ENCODE peak calls at places on chromosome 20, in eight cellular contexts. One of them, this sample, is unnamed.

GRCh38 chr20:41040855-41041254 is 12.2 kb downstream of the TOP1 start:
- DNase-seq in testis: no peak
- DNase-seq in breast epithelium: no peak
- DNase-seq in A549: no peak
- DNase-seq in transverse colon: no peak
- DNase-seq in GM12891: no peak
- DNase-seq in IMR-90: no peak
- DNase-seq in adrenal gland: no peak
- DNase-seq in this sample: no peak

GRCh38 chr20:50491926-50492634 is 18.1 kb upstream of the PTPN1 start:
- DNase-seq in testis: no peak
- DNase-seq in breast epithelium: no peak
- DNase-seq in A549: no peak
- DNase-seq in transverse colon: peak
- DNase-seq in GM12891: no peak
- DNase-seq in IMR-90: peak
- DNase-seq in adrenal gland: peak
- DNase-seq in this sample: no peak

GRCh38 chr20:50338479-50339195 is 148.0 kb downstream of the CEBPB start:
- DNase-seq in testis: no peak
- DNase-seq in breast epithelium: no peak
- DNase-seq in A549: no peak
- DNase-seq in transverse colon: no peak
- DNase-seq in GM12891: peak
- DNase-seq in IMR-90: peak
- DNase-seq in adrenal gland: no peak
- DNase-seq in this sample: peak

GRCh38 chr20:20859510-20859909 is 147.1 kb upstream of the RALGAPA2 start:
- DNase-seq in testis: no peak
- DNase-seq in breast epithelium: no peak
- DNase-seq in A549: no peak
- DNase-seq in transverse colon: no peak
- DNase-seq in GM12891: no peak
- DNase-seq in IMR-90: no peak
- DNase-seq in adrenal gland: no peak
- DNase-seq in this sample: no peak

GRCh38 chr20:62142252-62143117 is 709 bp downstream of the PSMA7 start:
- DNase-seq in testis: no peak
- DNase-seq in breast epithelium: no peak
- DNase-seq in A549: no peak
- DNase-seq in transverse colon: peak
- DNase-seq in GM12891: no peak
- DNase-seq in IMR-90: no peak
- DNase-seq in adrenal gland: no peak
- DNase-seq in this sample: no peak

GRCh38 chr20:57996936-57997629 is 231.4 kb downstream of the ANKRD60 start:
- DNase-seq in testis: no peak
- DNase-seq in breast epithelium: no peak
- DNase-seq in A549: peak
- DNase-seq in transverse colon: no peak
- DNase-seq in GM12891: no peak
- DNase-seq in IMR-90: no peak
- DNase-seq in adrenal gland: no peak
- DNase-seq in this sample: no peak

GRCh38 chr20:50628326-50628725 is 63.0 kb downstream of the RIPOR3 start:
- DNase-seq in testis: no peak
- DNase-seq in breast epithelium: no peak
- DNase-seq in A549: no peak
- DNase-seq in transverse colon: no peak
- DNase-seq in GM12891: no peak
- DNase-seq in IMR-90: no peak
- DNase-seq in adrenal gland: no peak
- DNase-seq in this sample: no peak

GRCh38 chr20:15700147-15700765 is 873.0 kb downstream of the KIF16B start:
- DNase-seq in testis: peak
- DNase-seq in breast epithelium: no peak
- DNase-seq in A549: no peak
- DNase-seq in transverse colon: no peak
- DNase-seq in GM12891: no peak
- DNase-seq in IMR-90: no peak
- DNase-seq in adrenal gland: no peak
- DNase-seq in this sample: no peak

GRCh38 chr20:50982372-50982771 is 23.8 kb downstream of the MOCS3 start:
- DNase-seq in testis: no peak
- DNase-seq in breast epithelium: peak
- DNase-seq in A549: peak
- DNase-seq in transverse colon: peak
- DNase-seq in GM12891: no peak
- DNase-seq in IMR-90: peak
- DNase-seq in adrenal gland: no peak
- DNase-seq in this sample: no peak

GRCh38 chr20:46694484-46694883 is 5.2 kb upstream of the TP53RK start:
- DNase-seq in testis: no peak
- DNase-seq in breast epithelium: no peak
- DNase-seq in A549: peak
- DNase-seq in transverse colon: no peak
- DNase-seq in GM12891: no peak
- DNase-seq in IMR-90: peak
- DNase-seq in adrenal gland: no peak
- DNase-seq in this sample: no peak

GRCh38 chr20:7272512-7272911 is 505.0 kb downstream of the BMP2 start:
- DNase-seq in testis: no peak
- DNase-seq in breast epithelium: no peak
- DNase-seq in A549: no peak
- DNase-seq in transverse colon: no peak
- DNase-seq in GM12891: no peak
- DNase-seq in IMR-90: no peak
- DNase-seq in adrenal gland: no peak
- DNase-seq in this sample: no peak

GRCh38 chr20:21450572-21450971 is 53.2 kb upstream of the NKX2-4 start:
- DNase-seq in testis: no peak
- DNase-seq in breast epithelium: no peak
- DNase-seq in A549: peak
- DNase-seq in transverse colon: no peak
- DNase-seq in GM12891: no peak
- DNase-seq in IMR-90: no peak
- DNase-seq in adrenal gland: peak
- DNase-seq in this sample: no peak

GRCh38 chr20:32968833-32969241 is 35.4 kb downstream of the SUN5 start:
- DNase-seq in testis: peak
- DNase-seq in breast epithelium: no peak
- DNase-seq in A549: no peak
- DNase-seq in transverse colon: no peak
- DNase-seq in GM12891: no peak
- DNase-seq in IMR-90: no peak
- DNase-seq in adrenal gland: no peak
- DNase-seq in this sample: no peak

DNA sequence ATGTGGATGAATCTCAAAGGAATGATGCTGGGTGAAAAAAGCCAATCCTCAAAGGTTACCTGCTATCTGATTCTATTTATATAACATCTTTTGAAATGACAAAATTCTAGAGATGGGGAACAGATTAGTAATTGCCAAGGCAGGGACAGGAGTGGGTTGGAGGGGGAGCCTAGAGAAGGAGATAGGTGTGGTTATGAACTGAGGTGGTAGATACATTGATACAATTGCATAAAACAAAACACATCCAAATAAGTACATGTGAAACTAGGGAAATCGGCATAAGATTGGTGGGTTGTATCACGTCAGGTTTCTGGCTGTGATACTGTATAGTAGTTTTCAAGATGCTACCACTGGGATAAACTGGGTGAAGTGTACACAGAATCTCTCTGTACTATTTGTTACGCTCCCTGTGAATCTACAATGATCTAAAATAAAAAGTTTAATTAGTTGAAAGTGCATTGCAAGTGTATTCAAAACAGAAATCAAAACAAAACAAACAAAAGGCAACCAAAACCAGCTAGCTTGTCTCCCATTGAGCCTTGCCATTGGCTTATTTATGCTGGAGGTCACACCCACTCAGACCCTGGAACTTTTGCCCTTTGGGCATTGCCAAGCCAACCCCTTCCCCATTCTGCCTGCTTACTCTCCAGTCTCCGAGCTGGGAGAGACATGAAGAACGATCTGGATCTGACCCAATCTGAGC is 27.8 kb downstream of the PPP1R16B start:
- DNase-seq in testis: no peak
- DNase-seq in breast epithelium: no peak
- DNase-seq in A549: no peak
- DNase-seq in transverse colon: no peak
- DNase-seq in GM12891: no peak
- DNase-seq in IMR-90: no peak
- DNase-seq in adrenal gland: no peak
- DNase-seq in this sample: no peak
- TF ChIP-seq POLR2A in testis: no peak
- TF ChIP-seq POLR2A in breast epithelium: no peak
- TF ChIP-seq POLR2A in A549: no peak
- TF ChIP-seq POLR2A in transverse colon: no peak
- TF ChIP-seq POLR2A in GM12891: peak
- TF ChIP-seq POLR2A in IMR-90: no peak
- TF ChIP-seq POLR2A in adrenal gland: no peak
- TF ChIP-seq POLR2A in this sample: no peak

DNA sequence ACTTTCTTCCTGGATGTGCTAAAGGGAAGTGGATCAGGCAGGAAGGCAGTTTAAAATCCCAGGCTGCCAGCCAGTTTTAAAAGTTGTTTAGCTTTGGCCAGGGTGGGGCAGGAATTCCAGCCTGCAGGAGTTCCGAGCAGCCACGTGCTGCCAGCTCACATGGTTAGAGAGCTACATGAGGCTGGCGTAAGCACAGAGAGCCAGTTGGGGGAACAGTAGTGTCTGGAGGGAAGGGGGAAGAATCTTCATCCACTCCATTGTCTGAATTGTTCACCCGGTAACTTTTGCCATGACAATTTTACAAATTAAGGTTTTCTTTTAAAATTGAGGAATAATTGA is 12.0 kb downstream of the CDC25B start:
- DNase-seq in testis: peak
- DNase-seq in breast epithelium: peak
- DNase-seq in A549: peak
- DNase-seq in transverse colon: peak
- DNase-seq in GM12891: no peak
- DNase-seq in IMR-90: peak
- DNase-seq in adrenal gland: peak
- DNase-seq in this sample: no peak
- TF ChIP-seq POLR2A in testis: no peak
- TF ChIP-seq POLR2A in breast epithelium: peak
- TF ChIP-seq POLR2A in A549: no peak
- TF ChIP-seq POLR2A in transverse colon: peak
- TF ChIP-seq POLR2A in GM12891: no peak
- TF ChIP-seq POLR2A in IMR-90: no peak
- TF ChIP-seq POLR2A in adrenal gland: no peak
- TF ChIP-seq POLR2A in this sample: no peak

DNA sequence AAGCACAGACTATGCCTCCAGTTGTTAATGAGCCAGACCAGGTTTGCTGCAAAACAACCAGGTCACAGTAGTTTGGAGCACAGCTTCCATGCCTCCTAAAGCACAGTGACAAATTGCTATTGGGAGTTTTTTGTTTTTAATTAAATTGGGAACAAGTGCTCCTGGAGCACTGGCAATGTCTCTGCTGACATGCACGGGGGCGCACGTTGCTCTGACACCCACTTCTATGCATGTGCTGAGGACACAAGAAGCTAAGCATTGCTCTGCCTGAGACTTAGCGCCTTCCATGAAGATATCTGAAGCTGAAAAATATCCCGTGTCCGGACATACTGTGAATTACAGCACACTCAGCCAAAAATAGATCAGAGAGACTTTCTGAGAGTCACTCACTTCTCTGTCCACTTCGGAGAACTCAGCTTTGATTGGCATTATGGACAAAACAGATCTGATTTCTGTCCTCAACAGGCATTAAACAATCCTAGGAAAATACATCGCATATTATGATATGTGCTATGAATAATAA is 18.6 kb upstream of the GGTLC1 start:
- DNase-seq in testis: no peak
- DNase-seq in breast epithelium: no peak
- DNase-seq in A549: no peak
- DNase-seq in transverse colon: no peak
- DNase-seq in GM12891: no peak
- DNase-seq in IMR-90: no peak
- DNase-seq in adrenal gland: no peak
- DNase-seq in this sample: no peak
- TF ChIP-seq POLR2A in testis: no peak
- TF ChIP-seq POLR2A in breast epithelium: no peak
- TF ChIP-seq POLR2A in A549: no peak
- TF ChIP-seq POLR2A in transverse colon: no peak
- TF ChIP-seq POLR2A in GM12891: no peak
- TF ChIP-seq POLR2A in IMR-90: no peak
- TF ChIP-seq POLR2A in adrenal gland: no peak
- TF ChIP-seq POLR2A in this sample: no peak

DNA sequence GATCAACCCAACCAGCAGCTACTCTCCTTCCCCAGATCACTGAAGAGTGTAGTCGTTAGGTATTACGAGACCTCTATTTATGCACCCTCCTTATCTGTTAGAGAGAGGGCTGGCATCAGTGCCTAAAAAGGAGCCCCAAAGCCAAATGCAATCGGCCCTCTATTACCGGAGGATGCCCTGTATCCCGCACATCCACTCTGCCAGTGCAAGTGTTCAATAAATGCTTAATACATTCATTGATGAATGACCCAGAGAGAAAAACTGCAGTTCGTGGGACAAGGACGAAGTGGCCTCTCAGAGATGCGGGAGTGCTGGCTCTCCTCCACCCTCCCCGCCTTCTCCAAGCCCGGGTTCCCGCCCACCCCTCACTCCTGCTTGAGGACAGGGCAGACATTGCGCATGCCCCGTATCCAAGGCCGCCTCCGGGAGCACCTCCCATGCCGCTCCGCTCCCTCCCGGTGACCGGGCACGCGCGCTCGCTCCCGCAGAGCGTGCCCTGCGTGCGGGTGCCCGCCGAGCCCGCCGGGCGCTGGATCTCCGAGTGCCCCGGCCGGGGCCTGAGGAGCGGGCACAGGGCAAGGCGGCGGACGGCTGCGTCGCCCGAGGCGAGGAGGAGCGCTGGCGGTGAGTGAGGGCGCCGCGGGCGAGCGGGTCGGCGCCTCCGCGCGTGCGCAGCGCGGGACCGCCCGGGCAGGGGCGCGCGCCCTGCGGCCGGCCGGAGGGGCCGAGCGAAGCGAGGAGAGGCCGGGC is 27.2 kb upstream of the BTBD3 start:
- DNase-seq in testis: peak
- DNase-seq in breast epithelium: peak
- DNase-seq in A549: peak
- DNase-seq in transverse colon: peak
- DNase-seq in GM12891: peak
- DNase-seq in IMR-90: peak
- DNase-seq in adrenal gland: peak
- DNase-seq in this sample: peak
- TF ChIP-seq POLR2A in testis: no peak
- TF ChIP-seq POLR2A in breast epithelium: no peak
- TF ChIP-seq POLR2A in A549: peak
- TF ChIP-seq POLR2A in transverse colon: peak
- TF ChIP-seq POLR2A in GM12891: no peak
- TF ChIP-seq POLR2A in IMR-90: peak
- TF ChIP-seq POLR2A in adrenal gland: peak
- TF ChIP-seq POLR2A in this sample: no peak

GRCh38 chr20:63894358-63895201 is at the start of gene DNAJC5:
- DNase-seq in testis: peak
- DNase-seq in breast epithelium: peak
- DNase-seq in A549: peak
- DNase-seq in transverse colon: peak
- DNase-seq in GM12891: peak
- DNase-seq in IMR-90: peak
- DNase-seq in adrenal gland: peak
- DNase-seq in this sample: peak
- TF ChIP-seq POLR2A in testis: no peak
- TF ChIP-seq POLR2A in breast epithelium: no peak
- TF ChIP-seq POLR2A in A549: peak
- TF ChIP-seq POLR2A in transverse colon: no peak
- TF ChIP-seq POLR2A in GM12891: no peak
- TF ChIP-seq POLR2A in IMR-90: no peak
- TF ChIP-seq POLR2A in adrenal gland: peak
- TF ChIP-seq POLR2A in this sample: no peak

This sample was measured in GM12892.